ENCODE peak calls at places on chromosomes 3 and 15, in ten cellular contexts. Z is uterus, R is A549, X is sigmoid colon, V is Peyer's patch, Q is body of pancreas, M is IMR-90, K is HCT116, U is adrenal gland, P is esophagus squamous epithelium. C is an unnamed sample.

GRCh38 chr15:65896231-65896630 is 26.9 kb downstream of the RAB11A start:
- DNase-seq in Z (no peak), R (no peak), X (no peak), V (no peak), Q (no peak), M (peak), K (no peak), U (no peak), P (no peak), C (no peak)

GRCh38 chr3:98901032-98901464 is 447 bp downstream of the DCBLD2 start:
- DNase-seq in Z (peak), R (no peak), X (peak), V (peak), Q (peak), M (peak), K (no peak), U (peak), P (no peak), C (peak)

GRCh38 chr3:51967384-51968174 is at the start of gene PCBP4:
- DNase-seq in Z (peak), R (no peak), X (peak), V (peak), Q (peak), M (peak), K (no peak), U (peak), P (no peak), C (peak)

GRCh38 chr15:90211440-90212168 is 10.5 kb downstream of the SEMA4B start:
- DNase-seq in Z (no peak), R (peak), X (no peak), V (peak), Q (peak), M (peak), K (peak), U (no peak), P (no peak), C (no peak)

GRCh38 chr3:160449660-160450598 is at the start of gene TRIM59:
- DNase-seq in Z (peak), R (peak), X (peak), V (peak), Q (peak), M (peak), K (peak), U (peak), P (peak), C (peak)

GRCh38 chr3:175398676-175399075 is 539.5 kb downstream of the NAALADL2 start:
- DNase-seq in Z (no peak), R (no peak), X (no peak), V (no peak), Q (no peak), M (peak), K (no peak), U (no peak), P (no peak), C (no peak)

GRCh38 chr15:100277087-100277855 is 64.5 kb downstream of the ADAMTS17 start:
- DNase-seq in Z (no peak), R (no peak), X (no peak), V (no peak), Q (no peak), M (no peak), K (no peak), U (no peak), P (no peak), C (no peak)

GRCh38 chr3:61637088-61638051 is 76.0 kb downstream of the PTPRG start:
- DNase-seq in Z (peak), R (no peak), X (peak), V (peak), Q (peak), M (peak), K (no peak), U (peak), P (no peak), C (no peak)

GRCh38 chr15:66224946-66225345 is 28.6 kb downstream of the MEGF11 start:
- DNase-seq in Z (no peak), R (no peak), X (no peak), V (no peak), Q (peak), M (no peak), K (no peak), U (no peak), P (no peak), C (no peak)

GRCh38 chr15:92521624-92522008 is 127.9 kb downstream of the ST8SIA2 start:
- DNase-seq in Z (peak), R (peak), X (peak), V (peak), Q (peak), M (peak), K (peak), U (peak), P (no peak), C (peak)

GRCh38 chr15:29095746-29096145 is 173.9 kb downstream of the NSMCE3 start:
- DNase-seq in Z (no peak), R (no peak), X (peak), V (no peak), Q (peak), M (no peak), K (no peak), U (no peak), P (no peak), C (no peak)

GRCh38 chr15:29093065-29093435 is 176.6 kb downstream of the NSMCE3 start:
- DNase-seq in Z (no peak), R (no peak), X (peak), V (no peak), Q (peak), M (no peak), K (no peak), U (no peak), P (no peak), C (no peak)

GRCh38 chr15:29093696-29094343 is 175.8 kb downstream of the NSMCE3 start:
- DNase-seq in Z (no peak), R (no peak), X (peak), V (no peak), Q (peak), M (no peak), K (no peak), U (no peak), P (no peak), C (no peak)

GRCh38 chr15:29092376-29093064 is 177.1 kb downstream of the NSMCE3 start:
- DNase-seq in Z (no peak), R (no peak), X (peak), V (no peak), Q (peak), M (no peak), K (no peak), U (no peak), P (no peak), C (no peak)

GRCh38 chr15:29094711-29095110 is 174.9 kb downstream of the NSMCE3 start:
- DNase-seq in Z (no peak), R (no peak), X (no peak), V (no peak), Q (peak), M (no peak), K (no peak), U (no peak), P (no peak), C (no peak)
- TF ChIP-seq POLR2A in Z (no peak), R (no peak), X (no peak), V (no peak), Q (no peak), M (no peak), K (no peak), U (no peak), P (no peak), C (no peak)

GRCh38 chr3:136277634-136278033 is 27.5 kb downstream of the PCCB start:
- DNase-seq in Z (no peak), R (no peak), X (no peak), V (no peak), Q (peak), M (no peak), K (no peak), U (no peak), P (no peak), C (no peak)

GRCh38 chr3:136281966-136282554 is 31.9 kb downstream of the PCCB start:
- DNase-seq in Z (peak), R (no peak), X (no peak), V (no peak), Q (no peak), M (no peak), K (no peak), U (no peak), P (no peak), C (peak)

GRCh38 chr3:136279092-136279491 is 29.0 kb downstream of the PCCB start:
- DNase-seq in Z (no peak), R (no peak), X (no peak), V (no peak), Q (no peak), M (no peak), K (no peak), U (no peak), P (no peak), C (no peak)

GRCh38 chr3:136280961-136281360 is 30.8 kb downstream of the PCCB start:
- DNase-seq in Z (no peak), R (no peak), X (no peak), V (no peak), Q (no peak), M (no peak), K (no peak), U (no peak), P (no peak), C (no peak)

GRCh38 chr3:136283627-136284026 is 33.5 kb downstream of the PCCB start:
- DNase-seq in Z (no peak), R (no peak), X (no peak), V (no peak), Q (no peak), M (peak), K (no peak), U (no peak), P (no peak), C (no peak)
- H3K27ac ChIP-seq in Z (no peak), R (no peak), X (no peak), V (no peak), Q (no peak), M (no peak), K (no peak), U (no peak), P (no peak), C (no peak)

DNA sequence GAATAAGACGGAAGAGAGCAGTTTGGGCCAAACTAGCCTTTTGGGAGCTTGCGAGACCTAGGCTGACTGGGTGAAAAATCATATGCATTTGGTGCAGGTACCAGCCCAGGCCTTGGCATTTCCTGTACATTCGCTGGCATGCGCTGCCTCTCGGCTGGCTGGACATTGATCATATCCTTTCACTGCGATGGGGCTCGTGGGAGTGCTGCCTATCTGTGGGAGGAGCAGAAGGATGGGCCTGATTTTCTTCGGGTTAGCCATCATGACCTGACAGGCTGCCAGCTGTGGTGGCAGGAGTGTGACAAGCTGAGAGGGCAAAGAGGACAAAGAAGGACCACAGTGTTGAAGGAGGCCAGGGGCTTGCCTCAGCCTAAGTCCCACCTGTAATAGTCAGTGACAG is 14.3 kb downstream of the CGNL1 start:
- DNase-seq in Z (no peak), R (no peak), X (no peak), V (no peak), Q (no peak), M (no peak), K (no peak), U (no peak), P (no peak), C (no peak)
- TF ChIP-seq POLR2A in Z (no peak), R (no peak), X (no peak), V (no peak), Q (no peak), M (no peak), K (no peak), U (no peak), P (no peak), C (no peak)

DNA sequence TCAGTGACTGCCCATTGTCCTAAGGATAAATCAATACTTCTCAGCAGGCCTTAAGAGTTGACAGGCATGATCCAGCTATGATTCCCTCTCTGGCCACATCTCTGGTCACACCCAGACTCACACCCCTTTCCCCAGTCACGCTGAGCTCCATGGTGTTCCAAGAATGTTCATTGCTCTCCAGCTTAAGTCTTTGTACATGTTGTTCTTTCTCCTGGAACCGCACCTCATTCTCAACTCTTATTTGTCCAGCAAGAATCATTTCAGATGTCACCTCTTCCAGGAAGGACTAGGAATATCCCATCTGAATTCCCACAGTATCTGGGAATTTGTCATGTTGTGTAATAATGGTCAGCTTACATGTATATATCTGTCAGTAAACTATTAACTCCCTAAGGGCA is 118.3 kb upstream of the GALNT15 start:
- DNase-seq in Z (no peak), R (no peak), X (peak), V (peak), Q (peak), M (no peak), K (no peak), U (no peak), P (no peak), C (no peak)
- H3K27ac ChIP-seq in Z (peak), R (peak), X (no peak), V (peak), Q (no peak), M (no peak), K (no peak), U (no peak), P (peak), C (peak)

GRCh38 chr15:64071931-64072765 is 21.5 kb downstream of the CIAO2A start:
- DNase-seq in Z (no peak), R (no peak), X (no peak), V (no peak), Q (no peak), M (no peak), K (no peak), U (no peak), P (no peak), C (no peak)

GRCh38 chr15:64070106-64070505 is 23.5 kb downstream of the CIAO2A start:
- DNase-seq in Z (no peak), R (no peak), X (no peak), V (no peak), Q (no peak), M (no peak), K (no peak), U (no peak), P (no peak), C (no peak)

GRCh38 chr15:64072812-64073211 is 20.8 kb downstream of the CIAO2A start:
- DNase-seq in Z (no peak), R (no peak), X (no peak), V (no peak), Q (peak), M (no peak), K (no peak), U (peak), P (no peak), C (no peak)

GRCh38 chr15:64068133-64068532 is 21.8 kb upstream of the DAPK2 start:
- DNase-seq in Z (no peak), R (no peak), X (no peak), V (no peak), Q (no peak), M (no peak), K (no peak), U (no peak), P (no peak), C (no peak)

GRCh38 chr15:64070965-64071851 is 22.4 kb downstream of the CIAO2A start:
- DNase-seq in Z (peak), R (peak), X (peak), V (peak), Q (peak), M (peak), K (no peak), U (peak), P (no peak), C (peak)
- TF ChIP-seq POLR2A in Z (no peak), R (no peak), X (no peak), V (peak), Q (peak), M (no peak), K (no peak), U (no peak), P (no peak), C (no peak)

GRCh38 chr3:146047485-146047884 is 113.5 kb downstream of the PLOD2 start:
- DNase-seq in Z (no peak), R (no peak), X (no peak), V (no peak), Q (no peak), M (no peak), K (no peak), U (no peak), P (no peak), C (no peak)
- H3K27ac ChIP-seq in Z (no peak), R (no peak), X (no peak), V (no peak), Q (no peak), M (no peak), K (no peak), U (no peak), P (no peak), C (no peak)

GRCh38 chr15:25597576-25597975 is 158.8 kb upstream of the UBE3A start:
- DNase-seq in Z (no peak), R (no peak), X (no peak), V (no peak), Q (no peak), M (no peak), K (no peak), U (peak), P (no peak), C (no peak)
- TF ChIP-seq POLR2A in Z (no peak), R (no peak), X (no peak), V (no peak), Q (no peak), M (no peak), K (no peak), U (no peak), P (no peak), C (no peak)

GRCh38 chr3:33000698-33001385 is 49.4 kb downstream of the CCR4 start:
- DNase-seq in Z (no peak), R (no peak), X (no peak), V (no peak), Q (no peak), M (no peak), K (no peak), U (no peak), P (no peak), C (no peak)
- H3K27ac ChIP-seq in Z (no peak), R (no peak), X (no peak), V (no peak), Q (no peak), M (no peak), K (no peak), U (no peak), P (no peak), C (no peak)